ENCODE peak calls at places on chromosomes 6 and 20, in ten cellular contexts. U, K, Q, L, S, H, T, I, G and D are unnamed samples. For H3K4me1, the result is how much of the 10 kb centered on the place peaks cover.

GRCh38 chr6:105492706-105493673 is 90.1 kb upstream of the PREP start:
- DNase-seq in U (peak), K (no peak), Q (no peak), L (no peak), S (peak), H (no peak), T (peak), I (no peak), G (no peak), D (no peak)

GRCh38 chr6:118333772-118334171 is 214.3 kb upstream of the PLN start:
- DNase-seq in U (no peak), K (no peak), Q (no peak), L (no peak), S (no peak), H (no peak), T (no peak), I (no peak), G (no peak), D (no peak)

GRCh38 chr6:156534594-156534993 is 242.6 kb upstream of the ARID1B start:
- DNase-seq in U (no peak), K (no peak), Q (no peak), L (no peak), S (no peak), H (no peak), T (no peak), I (no peak), G (no peak), D (no peak)

GRCh38 chr6:83853178-83853967 is at the start of gene RIPPLY2:
- DNase-seq in U (peak), K (no peak), Q (no peak), L (no peak), S (peak), H (no peak), T (peak), I (peak), G (peak), D (no peak)

GRCh38 chr20:49276201-49276894 is 1.5 kb downstream of the ZNFX1 start:
- DNase-seq in U (no peak), K (no peak), Q (no peak), L (no peak), S (peak), H (peak), T (peak), I (no peak), G (peak), D (no peak)

GRCh38 chr6:2346078-2346477 is 100.7 kb upstream of the GMDS start:
- DNase-seq in U (no peak), K (no peak), Q (no peak), L (no peak), S (no peak), H (no peak), T (no peak), I (no peak), G (no peak), D (no peak)

GRCh38 chr6:116279232-116280160 is at the start of gene TSPYL1:
- DNase-seq in U (peak), K (peak), Q (peak), L (peak), S (peak), H (peak), T (peak), I (peak), G (peak), D (peak)

GRCh38 chr6:21327326-21328140 is 266.0 kb upstream of the SOX4 start:
- DNase-seq in U (no peak), K (no peak), Q (no peak), L (no peak), S (no peak), H (no peak), T (no peak), I (no peak), G (no peak), D (no peak)

GRCh38 chr6:492178-492577 is 100.6 kb downstream of the IRF4 start:
- DNase-seq in U (no peak), K (no peak), Q (no peak), L (no peak), S (no peak), H (no peak), T (no peak), I (no peak), G (no peak), D (no peak)

GRCh38 chr6:144338951-144339681 is 54.0 kb downstream of the UTRN start:
- DNase-seq in U (no peak), K (no peak), Q (no peak), L (no peak), S (no peak), H (no peak), T (no peak), I (no peak), G (no peak), D (no peak)
- H3K4me1 ChIP-seq in U (under half), K (under half), Q (under half), L (half or more), S (under half), H (under half), T (under half), I (under half), G (half or more), D (under half)

DNA sequence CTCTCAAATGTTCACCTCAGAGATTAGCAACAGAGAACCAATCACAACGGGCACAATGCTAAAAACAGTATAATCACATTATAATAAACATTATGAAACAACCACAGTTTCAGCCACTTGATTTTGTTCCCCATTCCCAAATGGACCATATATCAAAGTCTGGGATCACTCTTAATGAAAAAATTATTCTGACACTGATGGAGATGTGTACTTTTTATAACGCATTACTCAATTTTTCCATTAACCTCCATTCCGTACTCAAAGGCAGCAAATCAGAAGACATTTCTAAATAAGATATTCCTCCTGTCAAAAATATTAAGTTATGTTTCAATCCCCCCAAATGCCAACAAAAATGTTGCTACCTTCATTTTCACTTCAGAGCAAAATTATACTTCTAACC is 2.8 kb downstream of the CPNE1 start:
- DNase-seq in U (no peak), K (no peak), Q (no peak), L (no peak), S (no peak), H (no peak), T (no peak), I (no peak), G (no peak), D (no peak)
- H3K4me3 ChIP-seq in U (no peak), K (peak), Q (peak), L (peak), S (peak), H (no peak), T (peak), I (no peak), G (peak), D (no peak)

DNA sequence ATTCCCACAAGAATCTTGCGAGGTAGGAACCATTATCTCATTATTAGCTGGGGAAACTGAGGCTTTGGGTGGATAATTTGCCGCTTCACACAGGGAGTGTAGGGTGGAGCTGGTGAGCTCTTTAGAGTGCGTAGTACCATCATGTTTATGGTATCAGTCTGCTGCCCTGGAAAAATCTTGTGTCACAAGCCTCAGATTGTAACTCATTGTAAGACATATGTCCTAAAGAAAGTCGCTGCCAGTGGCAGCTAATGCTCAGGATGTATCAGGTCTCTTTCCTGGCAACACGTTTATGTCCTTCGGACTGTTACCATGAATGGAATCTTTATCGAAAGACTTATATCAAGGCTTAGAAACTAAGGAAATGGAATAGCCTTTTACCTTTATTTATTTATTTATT is 1.9 kb downstream of the ZFAND3 start:
- DNase-seq in U (no peak), K (no peak), Q (no peak), L (no peak), S (no peak), H (no peak), T (no peak), I (no peak), G (no peak), D (no peak)
- H3K4me1 ChIP-seq in U (under half), K (half or more), Q (under half), L (under half), S (under half), H (under half), T (under half), I (under half), G (under half), D (under half)

GRCh38 chr6:166556871-166557322 is 29.6 kb downstream of the RAMACL start:
- DNase-seq in U (peak), K (peak), Q (peak), L (peak), S (peak), H (peak), T (peak), I (peak), G (peak), D (peak)
- H3K4me3 ChIP-seq in U (no peak), K (peak), Q (no peak), L (peak), S (no peak), H (no peak), T (no peak), I (no peak), G (no peak), D (peak)